ENCODE peak calls at places on chromosomes 6 and 20, in seven cellular contexts. I, P, U, O, B, Q and W are unnamed samples.

GRCh38 chr6:82783587-82784253 is 281.9 kb downstream of the UBE3D start:
- DNase-seq in I (no peak), P (no peak), U (no peak), O (no peak), B (no peak), Q (no peak), W (no peak)

GRCh38 chr6:69957990-69958559 is 91.7 kb downstream of the COL19A1 start:
- DNase-seq in I (no peak), P (peak; percentile 3), U (no peak), O (no peak), B (no peak), Q (no peak), W (no peak)

GRCh38 chr6:118912646-118913045 is 18.7 kb downstream of the ASF1A start:
- DNase-seq in I (no peak), P (no peak), U (no peak), O (no peak), B (peak; percentile 44), Q (no peak), W (no peak)

GRCh38 chr6:106558364-106558763 is 70.9 kb downstream of the RTN4IP1 start:
- DNase-seq in I (no peak), P (no peak), U (no peak), O (no peak), B (no peak), Q (no peak), W (no peak)

GRCh38 chr6:38640216-38640909 is 634 bp upstream of the BTBD9 start:
- DNase-seq in I (peak; percentile 73), P (peak; percentile 17), U (peak; percentile 5), O (no peak), B (no peak), Q (no peak), W (no peak)

GRCh38 chr6:10995114-10995707 is 48.9 kb downstream of the ELOVL2 start:
- DNase-seq in I (no peak), P (no peak), U (no peak), O (no peak), B (no peak), Q (no peak), W (no peak)

GRCh38 chr6:146090474-146090873 is 61.6 kb downstream of the GRM1 start:
- DNase-seq in I (no peak), P (no peak), U (no peak), O (no peak), B (no peak), Q (no peak), W (no peak)

GRCh38 chr20:58048096-58048702 is 180.3 kb downstream of the ANKRD60 start:
- DNase-seq in I (peak; percentile 44), P (peak; percentile 44), U (peak; percentile 60), O (peak; percentile 51), B (no peak), Q (no peak), W (peak; percentile 35)

GRCh38 chr6:82362868-82363267 is 749 bp upstream of the TPBG start:
- DNase-seq in I (no peak), P (peak; percentile 98), U (peak; percentile 77), O (no peak), B (no peak), Q (no peak), W (no peak)

GRCh38 chr20:341682-342081 is 5.2 kb upstream of the NRSN2 start:
- DNase-seq in I (no peak), P (peak; percentile 76), U (peak; percentile 76), O (no peak), B (no peak), Q (no peak), W (no peak)

GRCh38 chr6:24982231-24982630 is 46.5 kb upstream of the RIPOR2 start:
- DNase-seq in I (no peak), P (peak; percentile 17), U (peak; percentile 21), O (no peak), B (no peak), Q (no peak), W (no peak)

GRCh38 chr20:40255368-40255767 is 433.7 kb downstream of the MAFB start:
- DNase-seq in I (no peak), P (peak; percentile 6), U (peak; percentile 68), O (no peak), B (no peak), Q (no peak), W (no peak)

GRCh38 chr6:135002229-135002844 is 52.3 kb downstream of the HBS1L start:
- DNase-seq in I (no peak), P (peak; percentile 46), U (peak; percentile 38), O (no peak), B (no peak), Q (no peak), W (no peak)

GRCh38 chr20:479487-479886 is 17.2 kb upstream of the TBC1D20 start:
- DNase-seq in I (no peak), P (peak; percentile 52), U (peak; percentile 20), O (no peak), B (no peak), Q (no peak), W (no peak)

GRCh38 chr6:111846511-111847409 is 26.5 kb downstream of the FYN start:
- DNase-seq in I (no peak), P (peak; percentile 55), U (no peak), O (no peak), B (no peak), Q (no peak), W (no peak)

GRCh38 chr6:137892271-137892708 is 25.2 kb downstream of the TNFAIP3 start:
- DNase-seq in I (no peak), P (peak; percentile 86), U (peak; percentile 54), O (no peak), B (no peak), Q (no peak), W (no peak)

GRCh38 chr6:53752856-53753255 is 41.9 kb upstream of the LRRC1 start:
- DNase-seq in I (no peak), P (peak; percentile 72), U (peak; percentile 71), O (no peak), B (no peak), Q (no peak), W (no peak)

GRCh38 chr20:50624351-50625016 is 66.9 kb downstream of the RIPOR3 start:
- DNase-seq in I (no peak), P (no peak), U (no peak), O (no peak), B (no peak), Q (no peak), W (no peak)

GRCh38 chr20:19820520-19821211 is 62.6 kb downstream of the RIN2 start:
- DNase-seq in I (no peak), P (no peak), U (no peak), O (no peak), B (no peak), Q (no peak), W (no peak)

GRCh38 chr6:84346372-84346771 is 118.9 kb upstream of the CEP162 start:
- DNase-seq in I (no peak), P (peak; percentile 10), U (no peak), O (no peak), B (no peak), Q (no peak), W (no peak)
- TF ChIP-seq CTCF in I (no peak), P (peak; percentile 27), U (peak; percentile 25), O (no peak), B (no peak), Q (no peak), W (no peak)

DNA sequence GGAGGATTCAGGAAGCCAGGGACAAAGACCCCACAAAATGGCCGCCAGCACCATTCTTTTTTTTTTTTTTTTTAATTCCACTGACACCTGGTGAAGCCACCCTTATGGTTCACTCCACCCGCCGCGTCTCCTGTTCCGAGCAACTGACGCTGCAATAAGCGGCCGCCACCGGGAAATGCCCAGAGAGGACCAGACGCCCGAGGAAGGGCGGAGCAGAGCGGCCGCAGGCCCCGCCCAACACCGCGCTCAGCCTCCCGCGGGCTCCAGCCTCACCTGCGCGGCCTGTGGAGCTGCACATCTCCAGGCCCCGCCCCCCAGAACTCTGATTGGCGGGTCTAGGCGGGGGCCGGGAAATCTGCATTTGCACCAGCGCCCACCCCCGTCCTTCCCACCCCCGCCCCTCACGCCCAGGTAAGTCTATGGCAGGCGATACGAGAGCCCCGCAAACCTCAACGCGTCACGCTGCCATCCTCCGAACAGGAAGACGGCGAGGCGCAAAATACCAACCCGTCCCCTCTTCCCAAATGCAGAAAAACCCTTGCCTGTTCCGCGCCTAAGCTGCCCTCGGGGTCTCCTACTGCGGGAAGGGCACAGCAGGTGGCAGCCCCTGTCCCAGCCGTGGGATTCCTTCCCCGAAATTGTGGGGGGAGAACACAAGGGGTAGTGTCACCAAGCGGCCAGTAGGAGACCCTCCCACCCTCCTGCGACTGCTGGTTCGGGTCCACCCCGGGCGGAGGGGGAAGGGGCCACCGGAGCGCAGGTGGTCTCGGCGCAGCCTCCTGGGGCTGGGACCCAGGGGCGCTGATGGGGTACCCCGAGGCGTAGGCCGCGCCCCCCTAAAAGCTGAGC is 948 bp downstream of the ATP9A start:
- DNase-seq in I (peak; percentile 90), P (peak; percentile 16), U (peak; percentile 35), O (peak; percentile 59), B (peak; percentile 87), Q (no peak), W (peak; percentile 46)
- TF ChIP-seq CTCF in I (peak; percentile 50), P (peak; percentile 49), U (peak; percentile 36), O (peak; percentile 66), B (peak; percentile 83), Q (no peak), W (peak; percentile 68)

DNA sequence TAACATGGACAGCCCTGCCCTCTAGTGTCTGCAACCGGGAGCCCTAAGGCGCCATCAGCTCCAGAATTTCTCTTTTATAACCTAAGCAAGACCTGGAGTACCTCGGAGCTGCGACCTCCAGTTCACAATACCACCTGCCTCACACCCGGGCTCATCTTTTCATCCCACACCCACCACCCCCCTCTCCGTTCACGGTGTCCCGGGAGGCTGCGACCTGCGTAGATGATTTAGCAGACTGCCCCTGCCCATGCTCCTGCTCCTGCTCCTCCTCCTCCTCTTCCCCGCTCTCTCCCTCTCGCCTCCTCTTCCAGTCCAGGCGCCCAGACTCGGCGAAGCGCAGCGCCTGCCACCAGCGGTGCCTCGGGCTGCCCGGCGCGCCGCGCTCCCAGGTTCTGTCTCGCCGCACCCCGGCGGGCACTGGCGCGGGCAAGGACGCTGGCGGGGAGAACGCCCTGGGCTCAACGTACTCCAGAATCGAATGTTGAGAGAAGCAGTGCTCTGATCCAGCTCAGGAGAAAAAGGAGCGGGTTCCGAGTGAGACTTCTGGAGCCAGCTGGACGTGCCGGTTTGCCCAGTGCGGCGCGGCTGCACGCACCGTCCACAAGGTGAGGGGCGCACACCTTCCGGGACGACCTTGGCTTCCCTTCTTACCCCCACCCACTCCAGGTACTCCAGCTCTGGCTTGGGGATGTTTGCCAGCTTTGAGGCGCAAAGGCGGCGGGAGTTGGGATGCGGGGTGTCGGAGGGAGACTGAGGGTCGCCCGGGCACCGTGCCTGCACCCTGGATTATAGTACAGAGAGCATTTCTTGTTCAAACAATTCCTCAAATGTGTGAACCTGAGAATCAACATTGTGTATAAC is at the start of gene HTR1E:
- DNase-seq in I (no peak), P (peak; percentile 12), U (peak; percentile 39), O (peak; percentile 78), B (peak; percentile 84), Q (peak; percentile 60), W (peak; percentile 64)
- TF ChIP-seq CTCF in I (peak; percentile 72), P (peak; percentile 52), U (peak; percentile 56), O (no peak), B (peak; percentile 70), Q (peak; percentile 59), W (peak; percentile 88)

GRCh38 chr6:94751641-94752329 is 825.5 kb upstream of the MANEA start:
- DNase-seq in I (no peak), P (no peak), U (no peak), O (no peak), B (no peak), Q (peak; percentile 21), W (no peak)
- TF ChIP-seq CTCF in I (no peak), P (no peak), U (no peak), O (no peak), B (no peak), Q (no peak), W (no peak)

GRCh38 chr6:163414367-163415175 is at the start of gene QKI:
- DNase-seq in I (peak; percentile 55), P (peak; percentile 72), U (peak; percentile 86), O (peak; percentile 73), B (peak; percentile 80), Q (peak; percentile 77), W (peak; percentile 57)
- TF ChIP-seq CTCF in I (no peak), P (no peak), U (no peak), O (no peak), B (no peak), Q (no peak), W (no peak)